ENCODE peak calls at places on chromosomes 6 and 20, in seven cellular contexts. R, Y, L, Q, C, F and Z are unnamed samples.

GRCh38 chr6:17475845-17476244 is 82.5 kb downstream of the CAP2 start:
- DNase-seq in F (no peak), Q (no peak), C (no peak), Y (no peak), L (no peak), R (no peak), Z (no peak)

GRCh38 chr20:50330504-50331313 is 140.1 kb downstream of the CEBPB start:
- DNase-seq in R (no peak), F (no peak), Q (no peak), C (no peak), Y (no peak), L (peak; percentile 82), Z (no peak)

GRCh38 chr6:82144852-82145332 is 102.7 kb downstream of the IBTK start:
- DNase-seq in L (peak; percentile 79), C (no peak), Y (no peak), Q (no peak), R (no peak), F (peak; percentile 4), Z (no peak)

GRCh38 chr6:42078391-42078790 is 28.1 kb downstream of the TAF8 start:
- DNase-seq in Q (no peak), R (no peak), Y (no peak), F (no peak), C (no peak), L (no peak), Z (no peak)

GRCh38 chr20:52083627-52084232 is 107.8 kb downstream of the ZFP64 start:
- DNase-seq in F (peak; percentile 81), L (peak; percentile 81), Y (no peak), Q (peak; percentile 10), R (no peak), C (peak; percentile 43), Z (peak; percentile 30)

GRCh38 chr6:138882369-138883017 is 86.6 kb downstream of the ECT2L start:
- DNase-seq in L (no peak), R (no peak), F (no peak), Q (no peak), Y (no peak), C (no peak), Z (no peak)

GRCh38 chr6:167116109-167116837 is 6.6 kb upstream of the CCR6 start:
- DNase-seq in C (no peak), L (peak; percentile 56), Q (no peak), F (peak; percentile 77), R (no peak), Y (no peak), Z (no peak)

GRCh38 chr6:109790131-109790530 is 99.0 kb downstream of the FIG4 start:
- DNase-seq in R (no peak), Q (no peak), Y (no peak), C (no peak), L (peak; percentile 29), F (no peak), Z (no peak)

GRCh38 chr20:46427384-46427783 is 21.0 kb upstream of the ELMO2 start:
- DNase-seq in C (no peak), F (no peak), R (no peak), L (no peak), Y (no peak), Q (no peak), Z (no peak)

GRCh38 chr6:36976509-36976908 is 9.5 kb downstream of the MTCH1 start:
- DNase-seq in Y (no peak), F (no peak), Q (no peak), R (no peak), C (no peak), L (no peak), Z (no peak)

GRCh38 chr6:15017251-15017650 is 228.6 kb upstream of the JARID2 start:
- DNase-seq in Q (no peak), Y (no peak), L (peak; percentile 11), R (no peak), F (peak; percentile 80), C (no peak), Z (no peak)

GRCh38 chr6:12572884-12573824 is 143.4 kb upstream of the PHACTR1 start:
- DNase-seq in Y (no peak), L (peak; percentile 87), F (peak; percentile 17), Q (no peak), C (no peak), R (no peak), Z (no peak)

GRCh38 chr20:62922451-62922921 is 3.8 kb downstream of the DIDO1 start:
- DNase-seq in F (no peak), R (no peak), Q (no peak), Y (no peak), C (peak; percentile 51), L (no peak), Z (peak; percentile 76)

GRCh38 chr6:130163261-130163660 is 59.5 kb downstream of the SAMD3 start:
- DNase-seq in L (no peak), F (no peak), C (no peak), R (no peak), Y (no peak), Q (no peak), Z (no peak)

GRCh38 chr6:15340105-15340601 is 94.3 kb downstream of the JARID2 start:
- DNase-seq in C (no peak), F (no peak), L (no peak), R (no peak), Y (no peak), Q (no peak), Z (no peak)

GRCh38 chr6:158803733-158804143 is 15.4 kb downstream of the EZR start:
- DNase-seq in R (no peak), L (peak; percentile 45), Y (no peak), C (peak; percentile 44), F (no peak), Q (peak; percentile 86), Z (no peak)

GRCh38 chr6:10174056-10174455 is 240.8 kb downstream of the TFAP2A start:
- DNase-seq in Q (no peak), Y (no peak), F (no peak), L (no peak), R (no peak), C (no peak), Z (no peak)

GRCh38 chr6:168247456-168248147 is 72.0 kb downstream of the DACT2 start:
- DNase-seq in Q (no peak), F (no peak), R (no peak), C (no peak), Y (no peak), L (peak; percentile 26), Z (no peak)

GRCh38 chr6:118252474-118252873 is 295.6 kb upstream of the PLN start:
- DNase-seq in Q (no peak), R (no peak), L (no peak), F (no peak), C (no peak), Y (no peak), Z (no peak)

GRCh38 chr6:18412073-18412472 is 24.9 kb downstream of the RNF144B start:
- DNase-seq in C (no peak), Y (no peak), F (no peak), Q (peak; percentile 64), R (no peak), L (no peak), Z (no peak)

GRCh38 chr6:1390071-1390804 is 862 bp downstream of the FOXF2 start:
- DNase-seq in L (peak; percentile 68), Y (no peak), F (peak; percentile 71), C (no peak), Q (no peak), R (peak; percentile 20), Z (no peak)

GRCh38 chr6:167113047-167113446 is 9.8 kb upstream of the CCR6 start:
- DNase-seq in F (no peak), Q (no peak), C (no peak), L (no peak), R (no peak), Y (no peak), Z (no peak)

GRCh38 chr6:170271771-170272314 is 19.0 kb downstream of the DLL1 start:
- DNase-seq in Q (peak; percentile 12), R (peak; percentile 59), L (no peak), Y (peak; percentile 71), C (peak; percentile 70), F (no peak), Z (peak; percentile 75)

GRCh38 chr6:108251252-108251651 is 9.6 kb downstream of the SNX3 start:
- DNase-seq in F (no peak), R (no peak), C (no peak), Y (no peak), Q (no peak), L (no peak), Z (no peak)

GRCh38 chr20:23327617-23328333 is 22.8 kb upstream of the NXT1 start:
- DNase-seq in Y (no peak), Q (no peak), L (no peak), C (no peak), R (no peak), F (no peak), Z (no peak)

GRCh38 chr6:73050706-73051105 is 174.6 kb downstream of the KHDC1L start:
- DNase-seq in F (no peak), L (no peak), C (no peak), R (no peak), Y (no peak), Q (no peak), Z (no peak)